ENCODE peak calls at places on chromosomes 6 and 20, in six cellular contexts. U is AG04450, K is BJ, N is tibial artery, G is cardiac fibroblast, P is fibroblast of lung. H is an unnamed sample.

GRCh38 chr20:32312718-32313424 is 35.4 kb downstream of the KIF3B start:
- DNase-seq in U (no peak), K (no peak), N (no peak), G (no peak), P (no peak), H (no peak)

GRCh38 chr20:53739799-53740785 is 146.5 kb upstream of the ZNF217 start:
- DNase-seq in U (no peak), K (no peak), N (no peak), G (peak), P (peak), H (no peak)

GRCh38 chr20:21520702-21521595 is 7.1 kb upstream of the NKX2-2 start:
- DNase-seq in U (no peak), K (no peak), N (no peak), G (peak), P (peak), H (no peak)

GRCh38 chr20:50312682-50313187 is 122.1 kb downstream of the CEBPB start:
- DNase-seq in U (no peak), K (peak), N (peak), G (peak), P (peak), H (no peak)

GRCh38 chr6:113697642-113698410 is 159.3 kb upstream of the MARCKS start:
- DNase-seq in U (peak), K (peak), N (no peak), G (peak), P (peak), H (no peak)

GRCh38 chr20:33947709-33948295 is 45.9 kb upstream of the RALY start:
- DNase-seq in U (no peak), K (no peak), N (no peak), G (peak), P (peak), H (peak)

GRCh38 chr6:53496797-53497196 is 48.1 kb downstream of the GCLC start:
- DNase-seq in U (peak), K (peak), N (no peak), G (peak), P (peak), H (peak)

GRCh38 chr6:136494710-136495109 is 55.5 kb downstream of the MAP7 start:
- DNase-seq in U (no peak), K (no peak), N (no peak), G (no peak), P (no peak), H (no peak)

GRCh38 chr6:38052035-38052434 is 232.5 kb downstream of the ZFAND3 start:
- DNase-seq in U (no peak), K (no peak), N (no peak), G (no peak), P (no peak), H (peak)

GRCh38 chr20:6108330-6108729 is 14.5 kb downstream of the FERMT1 start:
- DNase-seq in U (no peak), K (no peak), N (no peak), G (no peak), P (no peak), H (no peak)

GRCh38 chr20:34977365-34978091 is 21.9 kb downstream of the MYH7B start:
- DNase-seq in U (no peak), K (no peak), N (no peak), G (no peak), P (no peak), H (no peak)

GRCh38 chr20:31704225-31705119 is 18.2 kb downstream of the BCL2L1 start:
- DNase-seq in U (no peak), K (no peak), N (no peak), G (peak), P (peak), H (peak)

GRCh38 chr20:20561172-20561571 is 151.3 kb downstream of the RALGAPA2 start:
- DNase-seq in U (no peak), K (no peak), N (no peak), G (no peak), P (no peak), H (no peak)

GRCh38 chr6:28105286-28105685 is 19.1 kb upstream of the ZSCAN16 start:
- DNase-seq in U (no peak), K (no peak), N (no peak), G (no peak), P (peak), H (no peak)

GRCh38 chr6:2109796-2110195 is 135.6 kb downstream of the GMDS start:
- DNase-seq in U (no peak), K (no peak), N (no peak), G (no peak), P (no peak), H (no peak)

GRCh38 chr6:163750436-163751031 is 336.0 kb downstream of the QKI start:
- DNase-seq in U (no peak), K (no peak), N (no peak), G (no peak), P (no peak), H (no peak)

GRCh38 chr6:110897433-110897832 is 22.8 kb downstream of the AMD1 start:
- DNase-seq in U (no peak), K (no peak), N (no peak), G (no peak), P (no peak), H (no peak)

GRCh38 chr6:15023448-15023847 is 222.4 kb upstream of the JARID2 start:
- DNase-seq in U (no peak), K (no peak), N (no peak), G (no peak), P (no peak), H (no peak)

GRCh38 chr20:44621939-44622338 is 29.6 kb downstream of the ADA start:
- DNase-seq in U (no peak), K (no peak), N (no peak), G (no peak), P (no peak), H (no peak)

GRCh38 chr6:155968921-155969320 is 513.3 kb upstream of the NOX3 start:
- DNase-seq in U (no peak), K (no peak), N (no peak), G (no peak), P (no peak), H (no peak)

GRCh38 chr20:37956099-37956498 is 53.2 kb downstream of the VSTM2L start:
- DNase-seq in U (peak), K (no peak), N (no peak), G (no peak), P (no peak), H (no peak)

GRCh38 chr6:136129365-136129764 is 120.7 kb downstream of the MTFR2 start:
- DNase-seq in U (no peak), K (no peak), N (peak), G (peak), P (no peak), H (no peak)

GRCh38 chr6:76435174-76435573 is 362.7 kb upstream of the IMPG1 start:
- DNase-seq in U (no peak), K (no peak), N (no peak), G (peak), P (no peak), H (no peak)

GRCh38 chr6:52538921-52539354 is 37.9 kb downstream of the TRAM2 start:
- DNase-seq in U (no peak), K (peak), N (no peak), G (no peak), P (peak), H (no peak)

GRCh38 chr6:63793727-63794126 is 158.1 kb downstream of the PHF3 start:
- DNase-seq in U (no peak), K (no peak), N (no peak), G (no peak), P (no peak), H (no peak)

GRCh38 chr20:23668477-23668951 is 20.3 kb downstream of the CST4 start:
- DNase-seq in U (no peak), K (no peak), N (peak), G (peak), P (peak), H (no peak)

GRCh38 chr20:63658749-63659187 is 656 bp downstream of the RTEL1 start:
- DNase-seq in U (no peak), K (no peak), N (no peak), G (peak), P (peak), H (no peak)

GRCh38 chr20:47257771-47258170 is 98.7 kb downstream of the ZMYND8 start:
- DNase-seq in U (no peak), K (no peak), N (no peak), G (no peak), P (no peak), H (no peak)
- TF ChIP-seq CTCF in U (no peak), K (no peak), N (no peak), G (no peak), P (no peak), H (no peak)

GRCh38 chr6:105135056-105135455 is 44.8 kb downstream of the POPDC3 start:
- DNase-seq in U (no peak), K (no peak), N (no peak), G (peak), P (peak), H (no peak)
- H3K4me3 ChIP-seq in U (no peak), K (no peak), N (no peak), G (no peak), P (no peak), H (no peak)

GRCh38 chr20:52084727-52085126 is 106.9 kb downstream of the ZFP64 start:
- DNase-seq in U (no peak), K (no peak), N (no peak), G (no peak), P (no peak), H (no peak)

GRCh38 chr20:52082612-52083011 is 109.0 kb downstream of the ZFP64 start:
- DNase-seq in U (no peak), K (no peak), N (no peak), G (no peak), P (no peak), H (no peak)

GRCh38 chr20:52081066-52081465 is 110.5 kb downstream of the ZFP64 start:
- DNase-seq in U (no peak), K (no peak), N (no peak), G (no peak), P (no peak), H (no peak)

GRCh38 chr20:52081791-52082190 is 109.8 kb downstream of the ZFP64 start:
- DNase-seq in U (no peak), K (no peak), N (no peak), G (no peak), P (no peak), H (no peak)

GRCh38 chr20:52083627-52084232 is 107.8 kb downstream of the ZFP64 start:
- DNase-seq in U (peak), K (no peak), N (peak), G (peak), P (peak), H (no peak)
- TF ChIP-seq CTCF in U (peak), K (peak), N (peak), G (peak), P (peak), H (peak)

GRCh38 chr6:148272597-148272996 is 70.0 kb upstream of the SASH1 start:
- DNase-seq in U (no peak), K (no peak), N (no peak), G (peak), P (no peak), H (no peak)
- H3K4me3 ChIP-seq in U (peak), K (peak), N (no peak), G (peak), P (peak), H (no peak)

H was measured in keratinocyte.